ENCODE peak calls at places on chromosomes 2 and 18, in seven cellular contexts. S is HepG2, R is lung, W is heart right ventricle, F is fibroblast of mammary gland, B is lower leg skin, Z is prostate gland. I is an unnamed sample.

GRCh38 chr2:96207778-96208143 is 866 bp downstream of the STARD7 start:
- DNase-seq in S (no peak), R (no peak), B (no peak), W (no peak), Z (no peak), F (no peak), I (no peak)

GRCh38 chr2:236904389-236905263 is 181.1 kb upstream of the COPS8 start:
- DNase-seq in S (no peak), R (no peak), B (peak), F (no peak), W (no peak), Z (no peak), I (no peak)

GRCh38 chr2:165401285-165401852 is 68.1 kb upstream of the CSRNP3 start:
- DNase-seq in B (no peak), Z (peak), W (no peak), S (peak), R (no peak), F (peak), I (no peak)

GRCh38 chr2:170485254-170485653 is 229.9 kb upstream of the SP5 start:
- DNase-seq in S (peak), B (no peak), Z (no peak), F (no peak), R (no peak), W (no peak), I (no peak)

GRCh38 chr2:72024451-72025175 is 123.0 kb downstream of the CYP26B1 start:
- DNase-seq in F (no peak), B (peak), Z (no peak), R (no peak), S (no peak), W (no peak), I (no peak)

GRCh38 chr2:11493282-11493681 is 27.3 kb upstream of the E2F6 start:
- DNase-seq in F (no peak), W (no peak), R (no peak), B (no peak), S (no peak), Z (no peak), I (no peak)

GRCh38 chr2:240930096-240930630 is 24.0 kb downstream of the CROCC2 start:
- DNase-seq in S (no peak), W (no peak), F (no peak), B (peak), R (no peak), Z (no peak), I (peak)

GRCh38 chr2:226358688-226359087 is 440.9 kb downstream of the IRS1 start:
- DNase-seq in F (no peak), B (no peak), R (no peak), W (no peak), Z (no peak), S (no peak), I (no peak)

GRCh38 chr2:85997016-85997970 is 108.4 kb downstream of the POLR1A start:
- DNase-seq in W (peak), S (no peak), F (no peak), B (peak), Z (peak), R (no peak), I (peak)

GRCh38 chr2:226579519-226579918 is 220.1 kb downstream of the IRS1 start:
- DNase-seq in R (no peak), W (no peak), Z (no peak), S (no peak), B (no peak), F (peak), I (no peak)

GRCh38 chr2:57371186-57371585 is 675.4 kb upstream of the VRK2 start:
- DNase-seq in S (no peak), F (peak), W (no peak), Z (no peak), R (no peak), B (no peak), I (no peak)

GRCh38 chr2:81647715-81648114 is 1343.2 kb upstream of the LRRTM1 start:
- DNase-seq in S (no peak), Z (no peak), R (no peak), W (no peak), F (no peak), B (no peak), I (no peak)

GRCh38 chr18:2303517-2304238 is 267.6 kb downstream of the METTL4 start:
- DNase-seq in W (no peak), B (no peak), S (no peak), Z (no peak), F (peak), R (no peak), I (no peak)

GRCh38 chr2:10338242-10339188 is 35.8 kb downstream of the HPCAL1 start:
- DNase-seq in Z (no peak), W (no peak), B (no peak), S (no peak), F (no peak), R (no peak), I (peak)

GRCh38 chr2:236204953-236205352 is 36.8 kb upstream of the GBX2 start:
- DNase-seq in S (no peak), F (no peak), R (no peak), Z (no peak), B (no peak), W (no peak), I (no peak)

GRCh38 chr2:220144411-220144810 is 517.0 kb downstream of the SLC4A3 start:
- DNase-seq in F (peak), S (no peak), W (no peak), R (no peak), B (no peak), Z (no peak), I (no peak)

GRCh38 chr2:201130524-201131186 is 14.7 kb downstream of the CFLAR start:
- DNase-seq in B (no peak), F (peak), R (no peak), S (no peak), Z (no peak), W (no peak), I (no peak)

GRCh38 chr2:20052872-20053281 is 1.4 kb upstream of the LAPTM4A start:
- DNase-seq in W (peak), B (peak), R (peak), F (peak), S (no peak), Z (peak), I (no peak)

GRCh38 chr2:221767106-221767878 is 195.2 kb upstream of the EPHA4 start:
- DNase-seq in F (peak), W (no peak), S (no peak), B (no peak), Z (no peak), R (no peak), I (no peak)

GRCh38 chr18:10035306-10035991 is 121.6 kb downstream of the VAPA start:
- DNase-seq in R (peak), B (peak), S (no peak), Z (peak), W (no peak), F (peak), I (no peak)

GRCh38 chr2:225399509-225399908 is at the start of gene NYAP2:
- DNase-seq in R (no peak), F (no peak), Z (no peak), W (no peak), B (no peak), S (no peak), I (no peak)

GRCh38 chr2:159615936-159616733 is at the start of gene BAZ2B:
- DNase-seq in R (peak), S (peak), F (peak), Z (peak), B (peak), W (peak), I (peak)

GRCh38 chr18:70279470-70279869 is 9.4 kb upstream of the SOCS6 start:
- DNase-seq in F (peak), W (no peak), R (no peak), B (no peak), S (no peak), Z (no peak), I (no peak)

GRCh38 chr2:65027611-65028244 is 28.5 kb upstream of the CEP68 start:
- DNase-seq in F (no peak), Z (no peak), B (no peak), W (no peak), R (no peak), S (no peak), I (no peak)

GRCh38 chr2:71526131-71526530 is 72.8 kb downstream of the DYSF start:
- DNase-seq in R (no peak), B (peak), W (no peak), Z (no peak), S (no peak), F (no peak), I (no peak)

GRCh38 chr2:207683438-207683837 is 28.0 kb upstream of the CCNYL1 start:
- DNase-seq in B (peak), S (no peak), W (no peak), R (no peak), Z (no peak), F (no peak), I (no peak)

GRCh38 chr2:71603851-71604708 is 150.7 kb downstream of the DYSF start:
- DNase-seq in Z (no peak), B (peak), F (no peak), W (no peak), S (no peak), R (no peak), I (peak)

GRCh38 chr2:133511679-133512078 is 56.6 kb downstream of the NCKAP5 start:
- DNase-seq in F (no peak), Z (no peak), W (no peak), R (no peak), B (no peak), S (no peak), I (no peak)

GRCh38 chr18:23967321-23968089 is 47.0 kb upstream of the TTC39C start:
- DNase-seq in S (no peak), F (no peak), B (no peak), Z (no peak), W (no peak), R (no peak), I (no peak)

GRCh38 chr2:112640467-112640799 is 5.3 kb upstream of the SLC20A1 start:
- DNase-seq in F (no peak), R (no peak), B (no peak), Z (no peak), S (no peak), W (no peak), I (no peak)

GRCh38 chr2:176104338-176105077 is 2.6 kb upstream of the HOXD11 start:
- DNase-seq in Z (no peak), R (no peak), S (no peak), F (peak), B (peak), W (no peak), I (no peak)

GRCh38 chr18:70190529-70190928 is 15.0 kb downstream of the RTTN start:
- DNase-seq in F (no peak), W (no peak), S (no peak), Z (no peak), B (no peak), R (no peak), I (no peak)

GRCh38 chr18:48923746-48924580 is 26.8 kb downstream of the SMAD7 start:
- DNase-seq in R (no peak), B (no peak), F (peak), W (no peak), S (no peak), Z (no peak), I (no peak)

GRCh38 chr2:235232474-235233435 is 261.1 kb upstream of the AGAP1 start:
- DNase-seq in S (no peak), R (no peak), F (no peak), W (no peak), Z (no peak), B (no peak), I (no peak)

GRCh38 chr2:198054299-198054698 is 249.9 kb downstream of the PLCL1 start:
- DNase-seq in R (no peak), B (no peak), F (peak), Z (no peak), W (no peak), S (peak), I (no peak)

GRCh38 chr2:230640540-230641011 is 72.1 kb upstream of the CAB39 start:
- DNase-seq in S (no peak), Z (no peak), F (no peak), B (no peak), W (no peak), R (no peak), I (no peak)

GRCh38 chr2:38709515-38710194 is 41.5 kb downstream of the SRSF7 start:
- DNase-seq in B (no peak), S (no peak), F (no peak), Z (no peak), R (no peak), W (no peak), I (no peak)

GRCh38 chr2:110125292-110125691 is 9.7 kb upstream of the MALL start:
- DNase-seq in B (no peak), W (no peak), S (no peak), R (no peak), F (peak), Z (no peak), I (no peak)

GRCh38 chr2:134282638-134283400 is 28.9 kb downstream of the MGAT5 start:
- DNase-seq in W (no peak), B (no peak), F (no peak), R (no peak), Z (no peak), S (no peak), I (no peak)

GRCh38 chr2:109133746-109134145 is 4.7 kb downstream of the SH3RF3 start:
- DNase-seq in S (no peak), F (no peak), B (peak), R (no peak), W (no peak), Z (no peak), I (no peak)

GRCh38 chr18:5759169-5759568 is 136.2 kb downstream of the TMEM200C start:
- DNase-seq in S (no peak), W (no peak), R (no peak), B (no peak), F (no peak), Z (no peak), I (no peak)
- H3K4me3 ChIP-seq in S (no peak), W (no peak), R (no peak), B (no peak), F (no peak), Z (no peak), I (no peak)

GRCh38 chr2:74080346-74080745 is 67.4 kb downstream of the BOLA3 start:
- DNase-seq in Z (no peak), F (peak), W (no peak), S (no peak), R (no peak), B (no peak), I (no peak)
- TF ChIP-seq CTCF in Z (peak), F (peak), W (peak), S (peak), R (no peak), B (no peak), I (peak)

GRCh38 chr2:6921321-6921922 is 4.2 kb downstream of the RNF144A start:
- DNase-seq in B (no peak), S (peak), F (no peak), W (peak), Z (no peak), R (no peak), I (no peak)

GRCh38 chr2:6917071-6917760 is at the start of gene RNF144A:
- DNase-seq in B (no peak), Z (peak), F (peak), W (peak), S (no peak), R (peak), I (peak)

GRCh38 chr2:6922201-6922656 is 5.0 kb downstream of the RNF144A start:
- DNase-seq in W (no peak), Z (no peak), S (peak), R (no peak), F (peak), B (no peak), I (no peak)

GRCh38 chr2:6917761-6918421 is 679 bp downstream of the RNF144A start:
- DNase-seq in F (no peak), S (no peak), Z (no peak), R (no peak), B (no peak), W (peak), I (peak)

DNA sequence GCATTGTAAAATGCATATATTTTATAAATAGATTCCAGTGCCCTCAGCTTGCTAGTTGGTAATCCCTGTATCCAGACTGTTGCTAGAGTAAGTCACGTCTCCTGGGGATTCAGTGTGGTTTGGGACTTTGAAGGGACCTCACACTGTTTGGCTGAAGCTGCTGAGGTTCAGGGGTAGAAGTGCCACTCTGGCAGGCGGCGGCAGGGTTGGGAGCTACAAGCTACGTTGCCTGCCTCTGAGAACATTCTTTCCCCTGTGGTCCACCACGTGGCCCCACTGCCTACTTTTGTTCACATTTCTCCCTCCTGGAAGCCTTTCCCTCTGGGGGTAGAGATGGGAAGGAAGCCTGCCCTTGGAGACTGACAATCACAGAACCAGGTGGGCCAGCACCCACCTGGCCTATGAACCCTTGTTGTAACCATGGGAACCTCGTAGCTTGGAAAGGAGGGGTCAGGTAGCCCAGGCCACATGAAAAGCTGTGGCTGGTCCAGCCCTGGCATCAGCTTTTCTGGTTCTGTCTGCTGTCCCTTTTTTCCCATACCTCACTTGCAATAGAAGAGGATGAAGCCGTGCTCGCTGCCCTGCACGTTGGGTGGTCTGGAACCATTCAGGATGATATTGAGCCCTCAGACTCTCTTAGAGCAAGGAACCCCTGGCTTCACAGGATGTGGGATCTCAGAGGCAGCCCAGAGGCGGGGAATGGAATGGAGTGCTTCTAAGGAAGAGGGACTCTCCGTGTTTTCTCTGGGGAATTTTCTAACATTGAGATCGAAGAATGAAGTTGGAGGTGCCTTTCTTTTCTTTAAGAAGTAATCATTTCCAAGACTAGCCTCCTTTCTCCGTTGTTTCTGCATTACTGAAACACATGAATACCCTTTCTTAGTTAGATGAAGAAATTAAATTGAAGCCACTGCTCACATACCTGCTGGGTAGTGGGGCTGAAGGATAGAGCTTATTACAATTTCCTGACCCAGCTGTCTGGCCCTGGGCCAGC is 3.0 kb downstream of the RNF144A start:
- DNase-seq in R (no peak), S (no peak), B (no peak), F (no peak), W (no peak), Z (no peak), I (no peak)
- H3K4me3 ChIP-seq in R (no peak), S (no peak), B (no peak), F (no peak), W (no peak), Z (no peak), I (no peak)

GRCh38 chr18:12884521-12885323 is 685 bp upstream of the PTPN2 start:
- DNase-seq in S (no peak), Z (no peak), F (no peak), B (no peak), W (no peak), R (no peak), I (no peak)

GRCh38 chr18:12885500-12885899 is 1.5 kb upstream of the PTPN2 start:
- DNase-seq in B (no peak), F (no peak), R (no peak), S (no peak), Z (no peak), W (no peak), I (no peak)

GRCh38 chr18:12883684-12884520 is at the start of gene PTPN2:
- DNase-seq in Z (peak), F (peak), W (peak), R (peak), S (peak), B (peak), I (peak)

GRCh38 chr18:12883003-12883683 is 894 bp downstream of the PTPN2 start:
- DNase-seq in S (no peak), R (no peak), B (no peak), W (no peak), F (no peak), Z (no peak), I (no peak)

GRCh38 chr18:12886498-12887126 is 2.6 kb upstream of the PTPN2 start:
- DNase-seq in B (no peak), F (peak), Z (no peak), S (peak), R (no peak), W (no peak), I (no peak)
- TF ChIP-seq CTCF in B (no peak), F (peak), Z (no peak), S (peak), R (no peak), W (no peak), I (no peak)

GRCh38 chr18:38019292-38019691 is 453.7 kb upstream of the CELF4 start:
- DNase-seq in R (no peak), F (no peak), B (no peak), W (no peak), Z (no peak), S (no peak), I (no peak)
- H3K4me3 ChIP-seq in R (no peak), F (no peak), B (no peak), W (no peak), Z (no peak), S (no peak), I (no peak)

DNA sequence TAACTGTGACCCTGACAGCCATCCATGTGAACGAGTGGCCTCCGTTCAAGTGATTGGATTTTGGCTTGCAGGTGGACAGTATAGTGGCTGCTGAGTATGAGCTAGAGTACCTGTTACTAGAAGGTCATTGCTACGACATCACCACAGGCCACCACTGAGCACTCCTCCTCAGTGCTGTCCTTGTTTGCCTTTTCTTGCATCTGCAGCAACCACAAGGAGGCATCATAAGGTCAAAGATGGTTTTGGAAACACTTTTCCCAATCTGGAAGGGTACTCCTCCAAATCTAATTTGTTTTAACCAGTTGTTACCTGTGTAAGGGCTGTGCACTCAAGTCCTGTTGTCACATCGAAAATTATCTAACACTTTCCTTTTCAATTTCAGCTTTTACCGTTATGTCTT is 81.2 kb downstream of the UGGT1 start:
- DNase-seq in S (peak), F (peak), R (no peak), Z (no peak), W (no peak), B (no peak), I (no peak)
- TF ChIP-seq CTCF in S (peak), F (peak), R (no peak), Z (peak), W (peak), B (no peak), I (peak)

GRCh38 chr2:217467331-217467730 is 535.5 kb downstream of the TNS1 start:
- DNase-seq in B (no peak), S (no peak), R (no peak), W (no peak), Z (no peak), F (peak), I (no peak)

GRCh38 chr2:217469203-217469810 is 533.5 kb downstream of the TNS1 start:
- DNase-seq in B (no peak), S (no peak), F (peak), Z (no peak), W (no peak), R (no peak), I (no peak)

GRCh38 chr2:217475101-217475500 is 527.7 kb downstream of the TNS1 start:
- DNase-seq in Z (no peak), W (no peak), R (no peak), B (no peak), S (no peak), F (no peak), I (no peak)

GRCh38 chr2:217468042-217468441 is 534.8 kb downstream of the TNS1 start:
- DNase-seq in F (no peak), S (no peak), B (no peak), R (no peak), W (no peak), Z (no peak), I (no peak)

DNA sequence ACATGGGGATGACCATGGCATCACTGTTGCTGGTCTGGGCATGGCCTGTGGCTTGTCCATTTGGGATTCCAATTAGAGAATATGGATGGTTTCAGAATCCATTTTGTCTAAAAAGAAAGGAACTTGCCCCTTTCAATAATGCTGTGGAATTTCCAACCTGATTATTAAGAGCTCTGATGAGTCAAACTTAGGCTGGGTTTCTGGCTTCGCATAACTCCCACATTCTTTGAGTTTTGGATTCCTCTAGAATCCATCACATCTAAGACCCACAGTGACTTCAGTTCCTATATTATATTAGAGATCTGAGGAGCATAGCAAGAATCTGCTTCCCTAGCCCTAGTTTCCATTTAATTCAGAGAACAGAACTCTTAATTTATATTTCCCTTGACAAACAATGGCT is 531.5 kb downstream of the TNS1 start:
- DNase-seq in R (no peak), B (no peak), W (no peak), F (peak), Z (no peak), S (no peak), I (no peak)
- H3K4me3 ChIP-seq in R (no peak), B (no peak), W (no peak), F (no peak), Z (no peak), S (no peak), I (no peak)